ENCODE peak calls at places on chromosomes 5 and 9, in six cellular contexts. V, E, M, I, W and Z are unnamed samples.

GRCh38 chr5:151682751-151683331 is 3.9 kb downstream of the SPARC start:
- DNase-seq in M (no peak), V (no peak), E (peak), I (no peak), W (no peak), Z (no peak)

GRCh38 chr9:97773723-97774122 is 76.6 kb upstream of the XPA start:
- DNase-seq in E (no peak), I (no peak), M (no peak), W (no peak), V (no peak), Z (no peak)

GRCh38 chr9:129063061-129063460 is 17.9 kb upstream of the DOLPP1 start:
- DNase-seq in I (no peak), W (no peak), M (no peak), V (no peak), E (no peak), Z (no peak)

GRCh38 chr5:103402861-103403260 is 144.3 kb downstream of the MACIR start:
- DNase-seq in M (peak), I (no peak), W (no peak), V (no peak), E (no peak), Z (no peak)

GRCh38 chr5:55868846-55869245 is 17.7 kb downstream of the IL31RA start:
- DNase-seq in W (peak), V (peak), E (no peak), M (no peak), I (no peak), Z (no peak)

GRCh38 chr9:110282023-110282766 is 25.9 kb upstream of the TXN start:
- DNase-seq in I (no peak), W (no peak), M (no peak), E (no peak), V (no peak), Z (no peak)

GRCh38 chr5:176543428-176544182 is 5.5 kb upstream of the CDHR2 start:
- DNase-seq in W (no peak), V (peak), I (peak), M (peak), E (peak), Z (peak)

GRCh38 chr9:101400120-101400519 is 1.5 kb downstream of the ZNF189 start:
- DNase-seq in M (no peak), W (no peak), I (no peak), E (no peak), V (no peak), Z (no peak)

GRCh38 chr5:169647566-169647965 is 10.5 kb downstream of the DOCK2 start:
- DNase-seq in I (no peak), E (no peak), M (no peak), W (no peak), V (no peak), Z (no peak)

GRCh38 chr5:147403659-147404640 is 105.9 kb downstream of the DPYSL3 start:
- DNase-seq in E (peak), V (peak), I (no peak), W (peak), M (no peak), Z (no peak)